ENCODE peak calls at places on chromosomes 2 and 18, in nine cellular contexts. X is adrenal gland, O is A549, U is HepG2, D is Peyer's patch, P is uterus, M is tibial nerve, Q is sigmoid colon, A is IMR-90. W is an unnamed sample.

GRCh38 chr2:238459081-238459629 is 32.4 kb downstream of the ASB1 start:
- DNase-seq in X (no peak), O (no peak), U (no peak), D (no peak), P (peak; percentile 45), M (peak; percentile 84), Q (peak; percentile 90), A (peak; percentile 46), W (no peak)

GRCh38 chr2:220188031-220188430 is 560.6 kb downstream of the SLC4A3 start:
- DNase-seq in X (no peak), O (peak; percentile 16), U (no peak), D (no peak), P (no peak), M (no peak), Q (no peak), A (peak; percentile 43), W (no peak)

GRCh38 chr2:120820885-120821279 is 85.2 kb downstream of the GLI2 start:
- DNase-seq in X (no peak), O (no peak), U (no peak), D (no peak), P (peak; percentile 29), M (no peak), Q (no peak), A (peak; percentile 84), W (peak; percentile 9)

GRCh38 chr18:6994719-6995430 is 122.7 kb downstream of the LAMA1 start:
- DNase-seq in X (no peak), O (no peak), U (no peak), D (no peak), P (no peak), M (no peak), Q (no peak), A (no peak), W (no peak)

GRCh38 chr2:88709117-88709739 is 17.8 kb downstream of the RPIA start:
- DNase-seq in X (no peak), O (no peak), U (no peak), D (no peak), P (no peak), M (no peak), Q (no peak), A (peak; percentile 42), W (no peak)

GRCh38 chr18:55778731-55779460 is 190.9 kb upstream of the TCF4 start:
- DNase-seq in X (no peak), O (no peak), U (no peak), D (no peak), P (no peak), M (no peak), Q (no peak), A (no peak), W (peak; percentile 58)

GRCh38 chr2:173226899-173227692 is 127.6 kb upstream of the CDCA7 start:
- DNase-seq in X (no peak), O (no peak), U (peak; percentile 85), D (no peak), P (no peak), M (no peak), Q (no peak), A (no peak), W (no peak)

GRCh38 chr18:54359233-54359632 is 1.5 kb downstream of the C18orf54 start:
- DNase-seq in X (no peak), O (no peak), U (no peak), D (no peak), P (no peak), M (no peak), Q (no peak), A (peak; percentile 11), W (peak; percentile 0)

GRCh38 chr2:128593518-128594272 is 275.0 kb upstream of the HS6ST1 start:
- DNase-seq in X (no peak), O (no peak), U (no peak), D (no peak), P (no peak), M (no peak), Q (peak; percentile 38), A (no peak), W (no peak)

GRCh38 chr2:108998911-108999310 is 9.9 kb upstream of the EDAR start:
- DNase-seq in X (no peak), O (no peak), U (no peak), D (no peak), P (no peak), M (no peak), Q (no peak), A (peak; percentile 19), W (no peak)

GRCh38 chr2:170856066-170856465 is 39.4 kb downstream of the GAD1 start:
- DNase-seq in X (no peak), O (no peak), U (no peak), D (no peak), P (no peak), M (no peak), Q (no peak), A (no peak), W (no peak)

GRCh38 chr2:212984129-212984528 is 167.3 kb downstream of the IKZF2 start:
- DNase-seq in X (no peak), O (no peak), U (no peak), D (no peak), P (no peak), M (no peak), Q (no peak), A (no peak), W (no peak)

GRCh38 chr2:8119782-8120551 is 561.9 kb upstream of the ID2 start:
- DNase-seq in X (no peak), O (no peak), U (peak; percentile 99), D (no peak), P (no peak), M (no peak), Q (no peak), A (peak; percentile 73), W (no peak)

GRCh38 chr2:38720613-38721241 is 30.4 kb downstream of the SRSF7 start:
- DNase-seq in X (peak; percentile 90), O (no peak), U (no peak), D (no peak), P (peak; percentile 82), M (peak; percentile 94), Q (peak; percentile 92), A (peak; percentile 98), W (peak; percentile 24)

GRCh38 chr2:41941831-41942230 is 106.0 kb upstream of the PKDCC start:
- DNase-seq in X (no peak), O (no peak), U (no peak), D (no peak), P (no peak), M (no peak), Q (no peak), A (no peak), W (peak; percentile 42)

GRCh38 chr18:35171315-35171987 is 69.4 kb upstream of the ZNF397 start:
- DNase-seq in X (no peak), O (no peak), U (peak; percentile 86), D (no peak), P (no peak), M (no peak), Q (no peak), A (no peak), W (no peak)

GRCh38 chr18:55517055-55517454 is 70.9 kb downstream of the TCF4 start:
- DNase-seq in X (no peak), O (no peak), U (no peak), D (no peak), P (no peak), M (no peak), Q (no peak), A (no peak), W (no peak)

GRCh38 chr2:142100139-142100873 is 30.5 kb downstream of the LRP1B start:
- DNase-seq in X (no peak), O (no peak), U (no peak), D (no peak), P (no peak), M (no peak), Q (no peak), A (no peak), W (no peak)

GRCh38 chr18:24055878-24056277 is 41.3 kb downstream of the TTC39C start:
- DNase-seq in X (no peak), O (no peak), U (no peak), D (no peak), P (no peak), M (peak; percentile 13), Q (no peak), A (peak; percentile 11), W (no peak)

GRCh38 chr2:157182834-157183396 is 74.6 kb upstream of the GALNT5 start:
- DNase-seq in X (no peak), O (peak; percentile 58), U (no peak), D (no peak), P (no peak), M (no peak), Q (no peak), A (peak; percentile 97), W (peak; percentile 18)

DNA sequence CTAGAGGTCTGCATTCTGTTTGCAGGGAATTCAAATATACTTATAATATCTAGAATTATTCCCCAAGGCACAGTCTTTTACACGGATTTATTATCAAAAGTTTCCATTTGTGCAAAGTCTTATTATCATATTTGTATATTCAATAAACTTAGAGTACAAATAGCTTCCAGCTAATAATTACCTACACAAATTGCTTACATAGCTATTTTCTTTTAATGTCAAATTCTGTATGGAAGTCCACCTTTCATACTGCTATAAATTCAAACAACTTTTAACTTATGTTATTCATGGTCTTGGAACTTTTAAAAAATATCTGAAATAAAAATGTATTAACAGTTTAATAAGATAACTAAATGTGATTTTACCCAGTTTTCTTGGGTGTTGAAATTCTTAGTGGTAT is 13.1 kb downstream of the CHST9 start:
- DNase-seq in X (no peak), O (no peak), U (no peak), D (no peak), P (no peak), M (no peak), Q (no peak), A (no peak), W (no peak)
- TF ChIP-seq POLR2A in X (no peak), O (no peak), U (no peak), D (no peak), P (no peak), M (no peak), Q (no peak), A (no peak), W (no peak)

DNA sequence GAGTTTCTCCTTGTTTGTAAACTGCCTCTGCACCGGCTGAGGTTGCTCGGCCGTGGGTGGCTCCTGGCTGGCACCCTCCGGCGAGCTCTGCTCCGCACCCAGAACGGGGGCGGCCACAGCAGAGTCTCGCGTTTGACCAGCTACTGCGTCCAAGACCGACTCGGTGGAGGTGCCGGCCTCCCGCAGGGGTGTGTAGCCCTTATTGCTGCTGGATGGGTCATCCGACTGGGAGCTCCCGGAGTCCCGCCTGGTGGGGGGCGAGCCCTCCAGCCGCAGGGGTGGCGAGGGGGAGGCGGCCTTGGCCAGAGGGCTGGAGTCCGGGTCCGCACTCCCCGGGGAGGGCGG is 5.1 kb downstream of the TMEM200C start:
- DNase-seq in X (no peak), O (no peak), U (peak; percentile 5), D (no peak), P (no peak), M (no peak), Q (no peak), A (no peak), W (no peak)
- H3K4me3 ChIP-seq in X (no peak overlapping the region), O (peak overlapping the region; percentile 34), U (peak overlapping the region; percentile 63), D (no peak overlapping the region), P (no peak overlapping the region), M (peak overlapping the region; percentile 55), Q (peak overlapping the region; percentile 39), A (no peak overlapping the region), W (no peak overlapping the region)

GRCh38 chr2:152466925-152467676 is 132.1 kb downstream of the FMNL2 start:
- DNase-seq in X (no peak), O (no peak), U (no peak), D (peak; percentile 29), P (peak; percentile 41), M (peak; percentile 45), Q (peak; percentile 70), A (peak; percentile 45), W (peak; percentile 86)
- TF ChIP-seq POLR2A in X (no peak), O (no peak), U (no peak), D (no peak), P (no peak), M (no peak), Q (no peak), A (no peak), W (no peak)

GRCh38 chr18:32956591-32957310 is 183.9 kb upstream of the KLHL14 start:
- DNase-seq in X (peak; percentile 48), O (no peak), U (no peak), D (no peak), P (no peak), M (peak; percentile 31), Q (no peak), A (peak; percentile 18), W (no peak)
- H3K4me3 ChIP-seq in X (no peak overlapping the region), O (no peak overlapping the region), U (no peak overlapping the region), D (no peak overlapping the region), P (no peak overlapping the region), M (no peak overlapping the region), Q (no peak overlapping the region), A (no peak overlapping the region), W (no peak overlapping the region)